ENCODE peak calls at places on chromosomes 12 and 14, in eight cellular contexts. T is mammary epithelial cell; P is ovary; Z is effector memory CD4-positive, alpha-beta T cell; I is OCI-LY7; C is fibroblast of lung; S is suprapubic skin; W is gastrocnemius medialis. D is an unnamed sample.

GRCh38 chr14:88272390-88273019 is 50.6 kb downstream of the KCNK10 start:
- DNase-seq in W (no peak), Z (no peak), P (no peak), I (no peak), T (peak; percentile 12), C (no peak), S (no peak), D (no peak)

GRCh38 chr14:54672181-54672580 is 105.3 kb downstream of the SAMD4A start:
- DNase-seq in T (no peak), S (no peak), C (no peak), I (no peak), P (no peak), Z (no peak), W (no peak), D (no peak)

GRCh38 chr12:25769076-25769945 is 189.2 kb upstream of the RASSF8 start:
- DNase-seq in Z (no peak), W (no peak), C (peak; percentile 94), S (no peak), I (no peak), P (no peak), T (peak; percentile 83), D (peak; percentile 84)

GRCh38 chr14:55038708-55039107 is 11.7 kb downstream of the SOCS4 start:
- DNase-seq in T (peak; percentile 64), C (no peak), S (no peak), W (no peak), Z (no peak), I (no peak), P (no peak), D (no peak)

GRCh38 chr14:37129047-37129446 is 43.4 kb downstream of the SLC25A21 start:
- DNase-seq in S (no peak), Z (no peak), C (no peak), W (no peak), T (no peak), P (no peak), I (no peak), D (no peak)

GRCh38 chr14:84988391-84988790 is 541.6 kb upstream of the FLRT2 start:
- DNase-seq in T (peak; percentile 56), Z (no peak), S (no peak), I (no peak), W (no peak), P (no peak), C (no peak), D (no peak)

GRCh38 chr12:31589582-31589895 is 1.4 kb downstream of the DENND5B start:
- DNase-seq in S (no peak), P (peak; percentile 70), W (no peak), T (no peak), C (no peak), Z (no peak), I (peak; percentile 80), D (peak; percentile 85)

GRCh38 chr12:33994857-33995808 is 27.2 kb upstream of the ALG10 start:
- DNase-seq in W (no peak), C (no peak), P (no peak), Z (no peak), T (peak; percentile 75), S (no peak), I (no peak), D (no peak)

GRCh38 chr12:98373982-98374381 is 141.4 kb upstream of the TMPO start:
- DNase-seq in Z (no peak), W (no peak), P (no peak), C (no peak), I (peak; percentile 25), T (no peak), S (no peak), D (peak; percentile 7)

GRCh38 chr12:26369588-26369987 is 174.2 kb downstream of the SSPN start:
- DNase-seq in I (no peak), S (no peak), T (peak; percentile 99), Z (no peak), C (peak; percentile 92), P (no peak), W (no peak), D (peak; percentile 82)

GRCh38 chr12:131112690-131113290 is 159.1 kb downstream of the ADGRD1 start:
- DNase-seq in T (no peak), I (no peak), S (peak; percentile 65), W (no peak), P (no peak), Z (no peak), C (no peak), D (no peak)

GRCh38 chr12:104957388-104958008 is 592 bp downstream of the SLC41A2 start:
- DNase-seq in Z (peak; percentile 14), W (no peak), T (no peak), C (no peak), P (no peak), I (no peak), S (peak; percentile 65), D (peak; percentile 62)

GRCh38 chr14:55898938-55899337 is 219.3 kb upstream of the PELI2 start:
- DNase-seq in T (no peak), S (no peak), P (no peak), Z (no peak), W (no peak), C (no peak), I (no peak), D (no peak)

GRCh38 chr12:121927798-121928197 is 9.4 kb downstream of the CFAP251 start:
- DNase-seq in W (no peak), I (no peak), T (no peak), P (no peak), C (no peak), Z (no peak), S (no peak), D (no peak)

GRCh38 chr12:132170094-132170636 is 25.9 kb downstream of the NOC4L start:
- DNase-seq in C (peak; percentile 95), S (no peak), T (no peak), Z (no peak), W (no peak), I (no peak), P (no peak), D (no peak)

GRCh38 chr14:24965934-24966593 is 83.9 kb downstream of the STXBP6 start:
- DNase-seq in W (peak; percentile 16), C (peak; percentile 95), I (no peak), S (peak; percentile 67), P (no peak), T (peak; percentile 35), Z (no peak), D (peak; percentile 96)

GRCh38 chr14:68507544-68508081 is 285.3 kb downstream of the ZFP36L1 start:
- DNase-seq in S (peak; percentile 49), T (no peak), C (no peak), P (no peak), I (peak; percentile 43), W (no peak), Z (peak; percentile 67), D (no peak)
- H3K4me1 ChIP-seq in S (peaks cover 61% of the 10 kb centered on the region), T (peaks cover 35% of the 10 kb centered on the region), C (peaks cover 22% of the 10 kb centered on the region), P (peaks cover 27% of the 10 kb centered on the region), I (peaks cover 54% of the 10 kb centered on the region), W (peaks cover 15% of the 10 kb centered on the region), Z (peaks cover 37% of the 10 kb centered on the region), D (peaks cover 42% of the 10 kb centered on the region)

GRCh38 chr14:106286697-106287290 is 760.4 kb downstream of the TMEM121 start:
- DNase-seq in P (no peak), W (no peak), Z (no peak), T (no peak), S (no peak), C (no peak), I (no peak), D (no peak)
- H3K9me3 ChIP-seq in P (no peaks in the 10 kb centered on the region), W (no peaks in the 10 kb centered on the region), Z (no peaks in the 10 kb centered on the region), T (peaks cover 15% of the 10 kb centered on the region), S (no peaks in the 10 kb centered on the region), C (no peaks in the 10 kb centered on the region), I (no peaks in the 10 kb centered on the region), D (no peaks in the 10 kb centered on the region)

GRCh38 chr14:70810621-70811020 is 1.3 kb upstream of the MAP3K9 start:
- DNase-seq in Z (no peak), W (no peak), S (no peak), T (no peak), P (no peak), I (no peak), C (no peak), D (no peak)
- H3K4me3 ChIP-seq in Z (no peak overlapping the region), W (no peak overlapping the region), S (peak overlapping the region; percentile 63), T (peak overlapping the region; percentile 51), P (no peak overlapping the region), I (peak overlapping the region; percentile 77), C (no peak overlapping the region), D (no peak overlapping the region)

GRCh38 chr14:35299708-35300107 is 7.5 kb downstream of the PSMA6 start:
- DNase-seq in C (no peak), T (no peak), I (no peak), Z (no peak), S (no peak), P (no peak), W (no peak), D (no peak)
- H3K4me1 ChIP-seq in C (no peaks in the 10 kb centered on the region), T (peaks cover 7% of the 10 kb centered on the region), I (peaks cover 66% of the 10 kb centered on the region), Z (peaks cover 31% of the 10 kb centered on the region), S (peaks cover 41% of the 10 kb centered on the region), P (peaks cover 1% of the 10 kb centered on the region), W (peaks cover 60% of the 10 kb centered on the region), D (peaks cover 62% of the 10 kb centered on the region)

GRCh38 chr12:19415563-19415962 is 23.7 kb upstream of the AEBP2 start:
- DNase-seq in W (no peak), S (no peak), Z (no peak), P (no peak), I (no peak), T (no peak), C (no peak), D (no peak)

GRCh38 chr12:19421503-19422282 is 17.6 kb upstream of the AEBP2 start:
- DNase-seq in I (no peak), C (no peak), Z (no peak), S (no peak), W (no peak), P (no peak), T (no peak), D (no peak)

GRCh38 chr12:19423531-19423930 is 15.8 kb upstream of the AEBP2 start:
- DNase-seq in Z (no peak), C (no peak), I (no peak), T (no peak), W (no peak), P (no peak), S (no peak), D (no peak)

DNA sequence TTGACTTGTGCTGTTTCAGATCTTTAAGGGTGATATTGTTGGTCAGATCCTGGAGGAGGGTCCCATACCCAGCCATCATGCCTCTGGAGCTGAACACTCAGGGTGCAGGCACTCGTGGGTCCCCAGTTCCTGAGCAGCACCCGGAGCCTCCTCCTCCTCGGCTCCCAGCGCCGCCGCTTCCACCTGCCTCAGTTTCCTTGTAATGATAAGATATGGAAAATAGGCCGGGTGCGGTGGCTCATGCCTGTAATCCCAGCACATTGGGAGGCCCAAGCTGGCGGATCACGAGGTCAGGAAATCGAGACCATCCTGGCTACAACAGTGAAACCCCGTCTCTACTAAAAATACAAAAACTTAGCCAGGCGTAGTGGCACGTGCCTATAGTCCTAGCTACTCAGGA is 20.2 kb upstream of the AEBP2 start:
- DNase-seq in T (no peak), C (no peak), S (no peak), W (no peak), P (no peak), I (no peak), Z (no peak), D (no peak)
- H3K9me3 ChIP-seq in T (no peaks in the 10 kb centered on the region), C (no peaks in the 10 kb centered on the region), S (no peaks in the 10 kb centered on the region), W (no peaks in the 10 kb centered on the region), P (no peaks in the 10 kb centered on the region), I (no peaks in the 10 kb centered on the region), Z (no peaks in the 10 kb centered on the region), D (no peaks in the 10 kb centered on the region)

DNA sequence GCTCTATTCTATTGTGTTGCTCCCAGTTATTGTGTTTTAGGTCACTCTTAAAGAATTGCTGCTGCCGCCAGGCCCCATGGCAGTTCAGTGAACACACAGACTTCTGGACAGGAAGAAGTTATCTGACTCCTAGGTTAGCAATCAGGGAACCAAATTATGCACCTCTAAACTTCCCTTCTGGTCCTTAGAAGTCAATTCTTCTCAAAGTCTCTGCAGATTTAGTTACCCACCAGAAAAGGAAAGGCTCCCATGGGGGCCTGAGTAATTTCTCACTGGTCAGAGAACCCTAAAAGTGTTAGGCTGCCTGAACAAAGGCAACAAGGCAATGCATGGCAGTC is 10.0 kb downstream of the EMP1 start:
- DNase-seq in Z (no peak), T (no peak), I (no peak), P (no peak), W (no peak), S (no peak), C (no peak), D (no peak)
- H3K4me3 ChIP-seq in Z (no peak overlapping the region), T (no peak overlapping the region), I (no peak overlapping the region), P (no peak overlapping the region), W (no peak overlapping the region), S (peak overlapping the region; percentile 4), C (peak overlapping the region; percentile 15), D (peak overlapping the region; percentile 37)